ENCODE peak calls at places on chromosomes 6 and 20, in eight cellular contexts. H is T1000; C is HCT116; E is HuH-7; D is CD8-positive, alpha-beta memory T cell; O is SW 1271; T is cardiac fibroblast; N is activated CD4-positive, alpha-beta T cell treated with anti-CD3 and anti-CD28 coated beads, Interleukin-2, amount 10 ng/mL, durations not matched to agents 7 days and 5 days. K is an unnamed sample.

GRCh38 chr6:35220711-35221110 is 7.0 kb downstream of the SCUBE3 start:
- DNase-seq in N (no peak), C (no peak), E (no peak), D (no peak), T (no peak), O (no peak), H (no peak), K (no peak)

GRCh38 chr6:35449287-35449881 is 2.8 kb upstream of the FANCE start:
- DNase-seq in C (no peak), H (peak), N (peak), E (peak), D (peak), T (peak), O (peak), K (no peak)

GRCh38 chr20:17835941-17836861 is 132.4 kb downstream of the SNX5 start:
- DNase-seq in T (peak), O (no peak), H (no peak), D (no peak), N (no peak), E (no peak), C (no peak), K (peak)

GRCh38 chr6:153032255-153032882 is 29.9 kb upstream of the MTRF1L start:
- DNase-seq in D (no peak), T (peak), C (peak), O (peak), H (no peak), E (no peak), N (no peak), K (no peak)

GRCh38 chr6:12286381-12287132 is 3.6 kb upstream of the EDN1 start:
- DNase-seq in D (no peak), C (no peak), H (no peak), N (no peak), T (peak), O (no peak), E (no peak), K (peak)

GRCh38 chr6:165365371-165365770 is 56.0 kb upstream of the C6orf118 start:
- DNase-seq in H (no peak), D (no peak), O (no peak), E (no peak), C (no peak), N (no peak), T (no peak), K (no peak)

GRCh38 chr6:31180500-31180899 is 10.0 kb upstream of the POU5F1 start:
- DNase-seq in D (peak), H (no peak), T (peak), N (peak), O (no peak), C (no peak), E (no peak), K (peak)

GRCh38 chr20:51750037-51750769 is 18.0 kb downstream of the ATP9A start:
- DNase-seq in O (peak), C (peak), T (peak), D (no peak), N (no peak), E (no peak), H (peak), K (peak)

GRCh38 chr6:113067612-113068262 is 720.6 kb downstream of the RFPL4B start:
- DNase-seq in N (no peak), C (no peak), E (no peak), O (peak), D (no peak), T (peak), H (no peak), K (no peak)

GRCh38 chr6:120938876-120939231 is 395.4 kb downstream of the TBC1D32 start:
- DNase-seq in H (no peak), C (no peak), T (no peak), D (no peak), O (no peak), E (no peak), N (no peak), K (no peak)

GRCh38 chr6:142681099-142681498 is 263.9 kb downstream of the HIVEP2 start:
- DNase-seq in E (no peak), C (no peak), D (no peak), H (no peak), N (no peak), T (no peak), O (no peak), K (no peak)

GRCh38 chr6:106149472-106150069 is 63.4 kb downstream of the PRDM1 start:
- DNase-seq in O (no peak), T (no peak), N (peak), C (no peak), D (peak), H (no peak), E (no peak), K (no peak)